ENCODE peak calls at places on chromosomes 7 and 10, in five cellular contexts. R is tibial artery, B is Caco-2, M is ascending aorta, S is fibroblast of lung. P is an unnamed sample.

GRCh38 chr7:157527235-157527634 is 190.4 kb downstream of the DNAJB6 start:
- DNase-seq in M (peak; percentile 37), B (no peak), R (no peak), S (no peak), P (no peak)

GRCh38 chr10:29859521-29860130 is 199.8 kb downstream of the JCAD start:
- DNase-seq in M (peak; percentile 72), B (no peak), S (peak; percentile 87), R (no peak), P (peak; percentile 73)

GRCh38 chr10:71634531-71635164 is 84.9 kb downstream of the C10orf105 start:
- DNase-seq in S (no peak), R (no peak), B (no peak), M (no peak), P (no peak)

GRCh38 chr7:79523426-79523825 is 70.0 kb upstream of the MAGI2 start:
- DNase-seq in R (no peak), M (no peak), B (no peak), S (no peak), P (no peak)

GRCh38 chr7:7761340-7761973 is 43.0 kb upstream of the RPA3 start:
- DNase-seq in B (no peak), R (no peak), M (no peak), S (peak; percentile 59), P (peak; percentile 48)

GRCh38 chr10:15426115-15426514 is 55.0 kb upstream of the FAM171A1 start:
- DNase-seq in B (no peak), M (no peak), R (no peak), S (no peak), P (no peak)

GRCh38 chr10:103637855-103638561 is 144.5 kb downstream of the NEURL1 start:
- DNase-seq in R (peak; percentile 99), S (peak; percentile 96), B (no peak), M (peak; percentile 99), P (no peak)

GRCh38 chr7:100744605-100745004 is 11.2 kb downstream of the ZAN start:
- DNase-seq in M (no peak), R (no peak), S (no peak), B (no peak), P (no peak)

GRCh38 chr7:149459540-149460433 is 1.1 kb downstream of the ZNF777 start:
- DNase-seq in R (no peak), S (peak; percentile 25), B (no peak), M (no peak), P (no peak)

GRCh38 chr10:128047337-128047736 is 78.9 kb downstream of the MKI67 start:
- DNase-seq in B (peak; percentile 53), S (peak; percentile 56), R (peak; percentile 86), M (peak; percentile 87), P (peak; percentile 83)

GRCh38 chr7:99975782-99976521 is at the start of gene AZGP1:
- DNase-seq in M (no peak), S (no peak), B (no peak), R (no peak), P (peak; percentile 26)

GRCh38 chr10:116151076-116151475 is 121.9 kb downstream of the GFRA1 start:
- DNase-seq in R (no peak), M (no peak), B (no peak), S (peak; percentile 10), P (no peak)

GRCh38 chr10:79262959-79263746 is 84.1 kb upstream of the PPIF start:
- DNase-seq in R (no peak), M (no peak), B (no peak), S (no peak), P (no peak)

GRCh38 chr10:116073025-116073424 is 200.0 kb downstream of the GFRA1 start:
- DNase-seq in R (no peak), B (no peak), S (no peak), M (no peak), P (no peak)

GRCh38 chr10:77315511-77316129 is 322.0 kb downstream of the KCNMA1 start:
- DNase-seq in B (no peak), R (no peak), S (no peak), M (no peak), P (no peak)

GRCh38 chr10:43816351-43817321 is 168.0 kb upstream of the ZNF32 start:
- DNase-seq in S (peak; percentile 93), M (no peak), B (no peak), R (no peak), P (no peak)

DNA sequence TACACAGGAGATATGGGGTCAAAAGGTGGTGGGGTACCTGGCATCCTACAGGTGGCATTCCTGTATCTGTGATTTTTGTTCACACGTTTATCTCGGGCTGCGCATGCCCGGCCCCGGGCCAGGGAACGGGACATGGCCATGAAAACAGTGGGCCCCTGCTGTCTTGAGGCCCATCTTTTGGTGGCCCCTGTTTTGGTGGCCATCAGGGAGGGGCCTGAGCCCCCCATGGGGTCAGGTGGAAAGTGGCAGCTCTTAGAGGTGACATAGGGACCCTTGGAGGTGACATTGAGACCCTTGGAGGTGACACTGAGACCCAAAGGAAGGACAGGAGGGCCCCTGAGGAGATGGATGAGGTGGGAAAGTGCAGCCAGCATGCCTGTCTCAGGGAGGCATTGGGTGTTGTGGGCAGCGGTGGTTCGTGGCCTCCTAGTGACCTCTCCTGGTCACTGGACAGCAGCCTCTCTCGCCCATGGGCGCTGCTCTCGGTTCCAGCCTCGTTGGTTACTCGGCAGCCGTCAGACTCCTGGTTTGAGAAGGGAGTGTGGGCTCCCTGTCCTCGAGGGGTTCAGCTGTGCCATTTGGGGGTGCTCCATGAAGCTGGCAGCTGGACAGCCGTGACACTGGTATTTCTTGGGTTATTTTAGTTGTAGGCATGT is 39.9 kb downstream of the INPP5A start:
- DNase-seq in S (no peak), B (no peak), M (peak; percentile 76), R (no peak), P (no peak)
- TF ChIP-seq CTCF in S (no peak), B (peak; percentile 41), M (peak; percentile 53), R (peak; percentile 56), P (peak; percentile 15)

GRCh38 chr10:97518601-97519043 is 19.9 kb downstream of the UBTD1 start:
- DNase-seq in R (no peak), S (no peak), M (no peak), B (no peak), P (no peak)
- H3K4me1 ChIP-seq in R (peaks cover 22% of the 10 kb centered on the region), S (peaks cover 6% of the 10 kb centered on the region), M (peaks cover 25% of the 10 kb centered on the region), B (no peaks in the 10 kb centered on the region), P (peaks cover 11% of the 10 kb centered on the region)

GRCh38 chr10:6386346-6386745 is 183.6 kb downstream of the PFKFB3 start:
- DNase-seq in M (no peak), S (no peak), R (no peak), B (no peak), P (no peak)

GRCh38 chr10:6384031-6384430 is 181.3 kb downstream of the PFKFB3 start:
- DNase-seq in S (no peak), R (no peak), M (no peak), B (no peak), P (no peak)

GRCh38 chr10:6386960-6387359 is 184.2 kb downstream of the PFKFB3 start:
- DNase-seq in S (no peak), R (no peak), B (no peak), M (no peak), P (no peak)

GRCh38 chr10:6384847-6385246 is 182.1 kb downstream of the PFKFB3 start:
- DNase-seq in R (no peak), B (no peak), S (no peak), M (no peak), P (no peak)

GRCh38 chr10:6385683-6386082 is 183.0 kb downstream of the PFKFB3 start:
- DNase-seq in M (no peak), B (no peak), R (no peak), S (peak; percentile 37), P (peak; percentile 39)
- TF ChIP-seq CTCF in M (no peak), B (no peak), R (no peak), S (no peak), P (no peak)

DNA sequence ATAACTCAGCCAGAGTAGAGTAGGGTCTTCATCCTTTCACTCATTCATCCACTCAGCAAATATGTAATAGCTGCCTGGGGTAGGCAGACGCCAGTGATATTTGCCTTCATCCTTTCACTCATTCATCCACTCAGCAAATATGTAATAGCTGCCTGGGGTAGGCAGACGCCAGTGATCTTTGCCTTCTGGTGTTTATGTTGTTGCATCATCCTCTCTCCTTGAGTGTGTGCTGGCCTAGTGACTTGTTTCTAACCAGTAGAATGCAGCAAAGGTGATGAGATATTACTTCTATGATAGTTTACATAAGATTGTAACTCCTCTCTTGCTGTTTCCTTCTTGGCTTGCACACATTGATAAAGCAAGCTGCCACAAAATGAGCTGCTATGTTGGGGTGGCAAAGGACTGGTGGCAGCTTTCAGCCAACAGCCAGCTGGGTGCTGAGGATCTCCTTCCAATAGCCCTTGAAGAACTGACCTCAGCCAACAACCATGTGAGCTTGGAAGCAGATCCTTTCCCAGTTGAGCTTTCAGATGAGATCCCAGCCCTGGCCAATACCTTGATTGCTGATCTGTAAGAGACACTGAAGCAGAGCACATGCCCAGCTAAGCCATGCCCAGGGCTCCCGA is 23.2 kb upstream of the MTPN start:
- DNase-seq in M (no peak), S (no peak), B (peak; percentile 67), R (no peak), P (no peak)
- H3K4me1 ChIP-seq in M (no peaks in the 10 kb centered on the region), S (no peaks in the 10 kb centered on the region), B (peaks cover 13% of the 10 kb centered on the region), R (no peaks in the 10 kb centered on the region), P (no peaks in the 10 kb centered on the region)